ENCODE peak calls at places on chromosomes 11 and 22, in four cellular contexts. Y, A, Z and K are unnamed samples.

GRCh38 chr11:134858783-134859480 is 446.9 kb upstream of the B3GAT1 start:
- DNase-seq in Y (no peak), A (no peak), Z (no peak), K (no peak)

GRCh38 chr11:85946221-85946620 is 91.0 kb downstream of the CCDC83 start:
- DNase-seq in Y (no peak), A (no peak), Z (no peak), K (peak; percentile 58)

GRCh38 chr11:128686745-128687177 is 7.1 kb upstream of the FLI1 start:
- DNase-seq in Y (peak; percentile 59), A (no peak), Z (peak; percentile 62), K (peak; percentile 50)

GRCh38 chr11:9494316-9494715 is 33.5 kb downstream of the ZNF143 start:
- DNase-seq in Y (no peak), A (no peak), Z (no peak), K (no peak)

GRCh38 chr11:60719406-60719805 is 5.1 kb upstream of the MS4A18 start:
- DNase-seq in Y (no peak), A (no peak), Z (no peak), K (no peak)

GRCh38 chr11:24264868-24265267 is 232.0 kb upstream of the LUZP2 start:
- DNase-seq in Y (no peak), A (no peak), Z (no peak), K (no peak)

GRCh38 chr11:34252651-34253050 is 105.2 kb downstream of the ABTB2 start:
- DNase-seq in Y (no peak), A (no peak), Z (no peak), K (no peak)

GRCh38 chr11:75924966-75925784 is 110.2 kb downstream of the UVRAG start:
- DNase-seq in Y (no peak), A (no peak), Z (no peak), K (no peak)

GRCh38 chr11:132631956-132632355 is 900.3 kb downstream of the OPCML start:
- DNase-seq in Y (no peak), A (no peak), Z (no peak), K (peak; percentile 8)

GRCh38 chr22:37559521-37559900 is 769 bp upstream of the CDC42EP1 start:
- DNase-seq in Y (peak; percentile 36), A (no peak), Z (peak; percentile 54), K (no peak)

GRCh38 chr11:115912484-115912945 is 408.3 kb upstream of the CADM1 start:
- DNase-seq in Y (peak; percentile 43), A (no peak), Z (peak; percentile 68), K (peak; percentile 25)

GRCh38 chr22:44862981-44863860 is 110.8 kb downstream of the ARHGAP8 start:
- DNase-seq in Y (peak; percentile 73), A (no peak), Z (peak; percentile 60), K (no peak)

GRCh38 chr11:34625576-34625975 is 4.7 kb downstream of the EHF start:
- DNase-seq in Y (no peak), A (no peak), Z (no peak), K (no peak)

GRCh38 chr11:110217478-110217877 is 78.9 kb downstream of the RDX start:
- DNase-seq in Y (no peak), A (no peak), Z (no peak), K (no peak)

GRCh38 chr11:64571050-64571409 is 20.0 kb upstream of the SLC22A12 start:
- DNase-seq in Y (no peak), A (no peak), Z (no peak), K (no peak)

GRCh38 chr11:7165911-7166310 is 77.1 kb downstream of the RBMXL2 start:
- DNase-seq in Y (no peak), A (no peak), Z (no peak), K (no peak)

GRCh38 chr11:113114452-113115027 is 153.3 kb downstream of the NCAM1 start:
- DNase-seq in Y (peak; percentile 62), A (peak; percentile 13), Z (peak; percentile 63), K (peak; percentile 8)

GRCh38 chr11:45042560-45042959 is 91.9 kb upstream of the TP53I11 start:
- DNase-seq in Y (no peak), A (no peak), Z (no peak), K (no peak)

GRCh38 chr11:45933846-45934579 is 11.6 kb downstream of the LARGE2 start:
- DNase-seq in Y (no peak), A (no peak), Z (no peak), K (no peak)

DNA sequence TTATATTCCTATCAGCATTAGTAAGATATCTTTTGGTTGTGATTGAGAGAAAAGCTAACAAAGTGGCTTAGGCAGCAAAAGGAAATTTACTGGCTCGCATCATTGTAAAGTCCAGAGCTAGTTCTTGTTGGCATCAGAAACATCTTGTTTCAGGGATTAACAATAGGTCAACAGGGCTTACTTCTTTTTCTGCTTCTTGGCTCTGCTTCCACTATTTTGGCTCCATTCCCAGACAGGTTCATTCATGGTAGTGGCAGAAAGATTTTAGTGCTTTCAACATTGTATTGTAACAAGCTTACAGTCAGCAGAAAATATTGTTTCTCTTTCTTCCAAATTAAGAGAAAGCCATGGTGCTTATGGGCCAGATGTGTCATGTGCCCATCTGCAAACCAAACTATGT is 315.7 kb downstream of the RAB38 start:
- DNase-seq in Y (no peak), A (no peak), Z (no peak), K (no peak)
- H3K56ac ChIP-seq in Y (no peak overlapping the region), A (no peak overlapping the region), Z (no peak overlapping the region), K (no peak overlapping the region)

DNA sequence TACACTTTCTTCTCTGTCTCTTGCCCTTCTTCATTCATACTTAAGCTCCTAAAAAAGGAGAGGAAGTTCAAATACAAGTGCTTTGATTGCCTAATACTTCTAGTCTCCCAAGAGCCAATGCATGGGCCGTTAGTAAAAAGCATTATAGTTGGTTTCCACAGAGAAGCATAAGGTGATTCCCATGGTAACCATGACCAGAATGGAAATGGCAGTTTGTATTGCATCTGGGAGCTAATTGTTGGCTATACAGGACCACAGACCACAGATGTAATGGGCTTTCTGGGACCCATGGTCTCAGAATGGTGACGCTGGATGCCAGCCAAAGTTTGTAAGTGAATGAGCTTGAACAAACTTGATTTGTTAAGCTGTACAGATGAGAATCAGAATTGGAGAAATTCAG is 333.9 kb upstream of the C11orf87 start:
- DNase-seq in Y (no peak), A (no peak), Z (no peak), K (no peak)
- H3K4me1 ChIP-seq in Y (no peaks in the 10 kb centered on the region), A (no peaks in the 10 kb centered on the region), Z (no peaks in the 10 kb centered on the region), K (no peaks in the 10 kb centered on the region)

GRCh38 chr11:122758361-122758760 is 79.9 kb upstream of the CRTAM start:
- DNase-seq in Y (no peak), A (no peak), Z (no peak), K (no peak)

GRCh38 chr11:122756417-122756816 is 81.9 kb upstream of the CRTAM start:
- DNase-seq in Y (no peak), A (no peak), Z (peak; percentile 56), K (no peak)

GRCh38 chr11:122758974-122759373 is 79.3 kb upstream of the CRTAM start:
- DNase-seq in Y (no peak), A (no peak), Z (no peak), K (peak; percentile 18)

GRCh38 chr11:122755941-122756340 is 82.4 kb upstream of the CRTAM start:
- DNase-seq in Y (no peak), A (no peak), Z (no peak), K (no peak)

GRCh38 chr11:122757201-122757600 is 81.1 kb upstream of the CRTAM start:
- DNase-seq in Y (no peak), A (no peak), Z (no peak), K (no peak)
- H3K56ac ChIP-seq in Y (no peak overlapping the region), A (no peak overlapping the region), Z (no peak overlapping the region), K (no peak overlapping the region)

GRCh38 chr22:23225337-23225723 is 45.0 kb downstream of the BCR start:
- DNase-seq in Y (no peak), A (no peak), Z (no peak), K (no peak)
- H3K4me1 ChIP-seq in Y (peaks cover 27% of the 10 kb centered on the region), A (peaks cover 22% of the 10 kb centered on the region), Z (peaks cover 31% of the 10 kb centered on the region), K (peaks cover 15% of the 10 kb centered on the region)

GRCh38 chr22:25624486-25624885 is 60.0 kb downstream of the GRK3 start:
- DNase-seq in Y (no peak), A (no peak), Z (no peak), K (no peak)
- H3K56ac ChIP-seq in Y (no peak overlapping the region), A (no peak overlapping the region), Z (no peak overlapping the region), K (no peak overlapping the region)